ENCODE peak calls at places on chromosomes 13 and 19, in four cellular contexts. R, K, M and B are unnamed samples.

GRCh38 chr13:40179882-40180281 is 486.6 kb downstream of the FOXO1 start:
- DNase-seq in R (no peak), M (no peak), K (no peak), B (no peak)

GRCh38 chr13:73715910-73716257 is 418.3 kb downstream of the KLF12 start:
- DNase-seq in K (peak), R (no peak), M (no peak), B (no peak)

GRCh38 chr13:30832845-30833332 is 73.2 kb upstream of the MEDAG start:
- DNase-seq in M (peak), K (peak), R (no peak), B (no peak)

GRCh38 chr13:72565893-72566292 is 161.5 kb downstream of the MZT1 start:
- DNase-seq in K (peak), R (peak), M (no peak), B (no peak)

GRCh38 chr13:23575632-23576031 is 5.4 kb downstream of the TNFRSF19 start:
- DNase-seq in M (no peak), R (no peak), K (no peak), B (no peak)

GRCh38 chr13:82627183-82627582 is 1255.1 kb downstream of the SLITRK1 start:
- DNase-seq in M (no peak), K (peak), R (no peak), B (no peak)

GRCh38 chr19:38318595-38319142 is 976 bp upstream of the KCNK6 start:
- DNase-seq in M (no peak), K (peak), R (no peak), B (no peak)

GRCh38 chr19:8097198-8097597 is 44.6 kb downstream of the CCL25 start:
- DNase-seq in M (no peak), R (no peak), K (no peak), B (no peak)

GRCh38 chr19:31957711-31958110 is 387.7 kb upstream of the ZNF507 start:
- DNase-seq in K (no peak), M (no peak), R (no peak), B (no peak)

GRCh38 chr19:30068528-30069395 is 126.7 kb downstream of the URI1 start:
- DNase-seq in R (no peak), M (no peak), K (no peak), B (no peak)

GRCh38 chr13:86135856-86136255 is 336.6 kb upstream of the SLITRK6 start:
- DNase-seq in R (no peak), K (no peak), M (no peak), B (no peak)

GRCh38 chr19:13817615-13818371 is 22.6 kb downstream of the ZSWIM4 start:
- DNase-seq in R (no peak), M (peak), K (no peak), B (no peak)

GRCh38 chr13:47215741-47216140 is 318.9 kb upstream of the HTR2A start:
- DNase-seq in M (no peak), K (peak), R (no peak), B (no peak)

GRCh38 chr19:49889687-49890348 is 6.9 kb downstream of the IL4I1 start:
- DNase-seq in K (no peak), M (peak), R (no peak), B (no peak)

GRCh38 chr19:52464798-52465470 is 11.6 kb downstream of the ZNF578 start:
- DNase-seq in M (no peak), R (no peak), K (no peak), B (no peak)

GRCh38 chr19:28358604-28359003 is 854.3 kb downstream of the UQCRFS1 start:
- DNase-seq in R (peak), M (no peak), K (no peak), B (no peak)

GRCh38 chr13:96229356-96229755 is 139.4 kb downstream of the HS6ST3 start:
- DNase-seq in R (peak), M (no peak), K (peak), B (no peak)

GRCh38 chr13:40920826-40921225 is 98.3 kb downstream of the ELF1 start:
- DNase-seq in M (no peak), K (no peak), R (no peak), B (no peak)

GRCh38 chr19:2325261-2326046 is 2.9 kb downstream of the LSM7 start:
- DNase-seq in R (no peak), K (no peak), M (no peak), B (no peak)

GRCh38 chr19:14138576-14139265 is 2.3 kb upstream of the ASF1B start:
- DNase-seq in M (no peak), K (peak), R (no peak), B (no peak)

GRCh38 chr19:19656451-19657396 is 6.8 kb downstream of the ATP13A1 start:
- DNase-seq in M (no peak), R (no peak), K (no peak), B (peak)

GRCh38 chr13:37868691-37869505 is 674 bp downstream of the TRPC4 start:
- DNase-seq in R (no peak), M (no peak), K (no peak), B (no peak)

GRCh38 chr19:14570864-14571527 is 870 bp downstream of the NDUFB7 start:
- DNase-seq in R (no peak), K (no peak), M (no peak), B (no peak)

GRCh38 chr19:9566729-9567128 is 17.6 kb downstream of the ZNF121 start:
- DNase-seq in M (no peak), K (no peak), R (no peak), B (no peak)